ENCODE peak calls at places on chromosomes 4 and X, in ten cellular contexts. P is breast epithelium, Z is body of pancreas, H is transverse colon, B is H1, W is HCT116, F is heart left ventricle, E is vagina, K is thyroid gland, L is stomach. M is an unnamed sample. For H3K36me3, the result is how much of the 10 kb centered on the place peaks cover.

GRCh38 chr4:119646347-119647071 is 17.9 kb upstream of the PDE5A start:
- DNase-seq in P (peak), Z (peak), H (peak), B (no peak), W (no peak), F (peak), E (no peak), K (no peak), L (no peak), M (peak)

GRCh38 chr4:64781737-64782326 is 372.6 kb upstream of the TECRL start:
- DNase-seq in P (no peak), Z (no peak), H (no peak), B (no peak), W (no peak), F (no peak), E (no peak), K (no peak), L (no peak), M (no peak)

GRCh38 chrX:18984381-18985185 is 669 bp upstream of the PHKA2 start:
- DNase-seq in P (peak), Z (peak), H (peak), B (peak), W (peak), F (peak), E (no peak), K (peak), L (peak), M (peak)

GRCh38 chr4:175874290-175874689 is 62.2 kb upstream of the GPM6A start:
- DNase-seq in P (no peak), Z (no peak), H (no peak), B (no peak), W (no peak), F (no peak), E (no peak), K (no peak), L (no peak), M (no peak)

GRCh38 chr4:8704632-8705031 is 112.1 kb downstream of the CPZ start:
- DNase-seq in P (no peak), Z (peak), H (no peak), B (peak), W (no peak), F (no peak), E (no peak), K (no peak), L (no peak), M (no peak)

GRCh38 chr4:8346838-8347605 is 77.5 kb downstream of the HTRA3 start:
- DNase-seq in P (no peak), Z (no peak), H (peak), B (no peak), W (no peak), F (no peak), E (no peak), K (no peak), L (peak), M (no peak)

GRCh38 chrX:10681167-10681566 is 60.8 kb upstream of the MID1 start:
- DNase-seq in P (no peak), Z (no peak), H (no peak), B (no peak), W (no peak), F (no peak), E (no peak), K (peak), L (no peak), M (no peak)

GRCh38 chr4:11632488-11632887 is 203.8 kb upstream of the HS3ST1 start:
- DNase-seq in P (no peak), Z (no peak), H (no peak), B (no peak), W (peak), F (no peak), E (no peak), K (no peak), L (no peak), M (no peak)

GRCh38 chr4:26763649-26764048 is 97.0 kb upstream of the STIM2 start:
- DNase-seq in P (no peak), Z (no peak), H (no peak), B (no peak), W (no peak), F (no peak), E (no peak), K (no peak), L (no peak), M (no peak)

GRCh38 chr4:84782517-84782916 is 184.0 kb downstream of the WDFY3 start:
- DNase-seq in P (no peak), Z (no peak), H (no peak), B (no peak), W (no peak), F (no peak), E (no peak), K (no peak), L (no peak), M (no peak)
- H3K36me3 ChIP-seq in P (under half), Z (under half), H (half or more), B (under half), W (under half), F (under half), E (half or more), K (under half), L (under half), M (under half)

GRCh38 chr4:127624176-127624575 is 8.6 kb upstream of the INTU start:
- DNase-seq in P (no peak), Z (no peak), H (no peak), B (no peak), W (no peak), F (no peak), E (no peak), K (no peak), L (no peak), M (no peak)
- H3K27ac ChIP-seq in P (peak), Z (no peak), H (no peak), B (no peak), W (no peak), F (no peak), E (no peak), K (no peak), L (no peak), M (peak)

GRCh38 chrX:2495595-2495994 is 5.2 kb downstream of the DHRSX start:
- DNase-seq in P (no peak), Z (no peak), H (no peak), B (no peak), W (no peak), F (no peak), E (no peak), K (no peak), L (peak), M (no peak)
- TF ChIP-seq POLR2A in P (no peak), Z (no peak), H (no peak), B (no peak), W (no peak), F (no peak), E (no peak), K (no peak), L (no peak), M (no peak)

GRCh38 chr4:4422856-4423485 is 36.1 kb downstream of the NSG1 start:
- DNase-seq in P (no peak), Z (no peak), H (no peak), B (peak), W (no peak), F (no peak), E (peak), K (no peak), L (no peak), M (no peak)

GRCh38 chr4:4425696-4426095 is 38.8 kb downstream of the NSG1 start:
- DNase-seq in P (no peak), Z (no peak), H (no peak), B (no peak), W (no peak), F (peak), E (peak), K (no peak), L (no peak), M (no peak)

GRCh38 chr4:4423706-4424498 is 37.0 kb downstream of the NSG1 start:
- DNase-seq in P (no peak), Z (no peak), H (no peak), B (peak), W (no peak), F (no peak), E (peak), K (no peak), L (no peak), M (no peak)

GRCh38 chr4:4425119-4425690 is 38.3 kb downstream of the NSG1 start:
- DNase-seq in P (no peak), Z (no peak), H (no peak), B (no peak), W (no peak), F (no peak), E (peak), K (no peak), L (no peak), M (no peak)

DNA sequence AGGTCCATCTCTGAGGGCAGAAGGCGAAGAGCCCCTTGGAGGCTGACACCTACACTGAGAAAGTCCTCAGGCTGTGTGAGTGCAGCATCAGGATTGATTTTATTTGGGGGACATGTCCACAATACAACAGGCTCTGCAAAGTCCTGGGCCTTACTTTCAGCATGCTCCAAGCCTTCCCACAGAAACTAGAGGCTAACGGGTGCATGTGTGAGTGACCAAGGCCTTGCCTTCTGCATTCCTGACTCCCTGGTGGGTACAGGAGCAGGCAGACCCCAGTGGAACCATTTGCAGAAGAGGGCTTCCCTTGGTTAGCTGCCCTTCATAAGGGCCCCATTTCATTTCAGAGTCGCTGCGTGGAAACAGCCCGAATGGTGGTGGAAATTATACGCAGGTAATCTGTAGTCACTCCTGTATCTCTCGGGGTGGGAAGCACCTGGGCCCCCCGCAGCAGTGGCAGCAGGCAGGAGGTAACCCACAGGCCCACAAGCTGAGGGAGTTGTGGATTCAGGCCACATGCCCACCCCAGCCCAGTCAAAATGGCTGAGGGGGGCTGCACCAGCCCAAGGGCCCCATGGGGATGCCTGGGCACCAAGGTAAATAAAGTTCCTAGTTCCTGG is 37.7 kb downstream of the NSG1 start:
- DNase-seq in P (no peak), Z (no peak), H (no peak), B (peak), W (no peak), F (no peak), E (peak), K (no peak), L (no peak), M (no peak)
- H3K36me3 ChIP-seq in P (under half), Z (under half), H (under half), B (under half), W (under half), F (under half), E (under half), K (under half), L (under half), M (under half)

DNA sequence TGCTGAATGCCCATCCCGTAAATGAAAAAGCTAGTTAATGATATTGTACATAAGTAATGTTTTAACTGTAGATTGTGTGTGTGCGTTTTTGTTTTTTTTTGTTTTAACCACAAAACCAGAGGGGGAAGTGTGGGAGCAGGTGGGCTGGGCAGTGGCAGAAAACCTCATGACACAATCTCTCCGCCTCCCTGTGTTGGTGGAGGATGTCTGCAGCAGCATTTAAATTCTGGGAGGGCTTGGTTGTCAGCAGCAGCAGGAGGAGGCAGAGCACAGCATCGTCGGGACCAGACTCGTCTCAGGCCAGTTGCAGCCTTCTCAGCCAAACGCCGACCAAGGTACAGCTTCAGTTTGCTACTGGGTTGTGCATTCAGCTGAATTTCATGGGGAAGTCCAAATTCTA is at the start of gene SPP1:
- DNase-seq in P (no peak), Z (no peak), H (no peak), B (no peak), W (no peak), F (no peak), E (no peak), K (no peak), L (no peak), M (peak)
- H3K27ac ChIP-seq in P (peak), Z (peak), H (no peak), B (no peak), W (no peak), F (no peak), E (no peak), K (no peak), L (no peak), M (no peak)

GRCh38 chr4:103365285-103365684 is 167.1 kb upstream of the CENPE start:
- DNase-seq in P (no peak), Z (no peak), H (no peak), B (no peak), W (no peak), F (no peak), E (no peak), K (no peak), L (no peak), M (no peak)
- TF ChIP-seq POLR2A in P (no peak), Z (no peak), H (no peak), B (no peak), W (no peak), F (no peak), E (no peak), K (no peak), L (no peak), M (no peak)

DNA sequence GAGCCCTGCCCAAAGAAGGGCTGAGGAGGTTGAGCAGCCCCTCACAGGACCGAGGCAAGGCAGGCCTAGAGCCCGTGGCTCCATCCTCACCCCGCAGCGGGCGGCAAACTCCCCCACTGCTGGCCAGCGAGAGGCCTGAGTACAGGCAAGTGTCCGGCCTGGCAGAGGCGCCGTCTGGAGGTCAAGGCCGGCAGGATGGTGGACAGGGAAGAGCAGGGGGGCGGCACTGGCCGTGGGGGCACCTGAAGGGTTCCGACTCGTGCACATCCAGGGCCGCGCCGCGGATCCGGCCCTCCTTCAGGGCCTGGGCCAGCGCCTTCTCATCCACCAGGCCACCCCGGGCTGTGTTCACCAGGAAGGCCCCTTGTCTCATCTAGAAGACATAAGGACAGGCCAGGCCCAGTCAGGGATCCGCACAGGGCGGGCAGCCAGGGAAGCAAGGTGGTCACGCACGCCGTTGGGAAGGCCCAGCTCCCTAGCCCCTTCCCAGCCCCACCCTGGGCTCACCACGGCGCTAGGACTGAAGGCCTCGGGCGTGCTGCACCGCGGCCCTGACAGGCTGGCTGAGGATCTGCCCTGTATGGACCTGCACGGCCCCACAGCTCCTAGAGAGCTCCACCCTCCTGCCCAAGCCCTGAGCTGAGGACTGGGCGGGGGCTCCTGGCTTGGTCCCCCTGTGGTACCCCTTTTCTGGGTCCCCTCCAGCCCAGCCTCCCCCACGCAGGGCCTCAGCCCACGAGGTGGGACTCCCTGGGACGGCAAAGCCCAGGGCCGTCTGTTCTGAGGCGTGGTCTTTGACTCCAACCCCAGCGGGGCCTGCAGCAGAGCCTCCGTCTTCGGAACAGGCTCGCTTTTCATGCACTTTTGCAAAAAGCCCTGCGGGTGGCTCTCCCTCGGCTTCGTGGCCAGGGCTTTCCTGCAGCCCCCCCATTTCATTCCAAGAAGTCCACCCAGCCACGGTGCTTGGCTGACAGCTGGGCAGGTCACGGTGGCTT is 34.5 kb downstream of the CTBP1 start:
- DNase-seq in P (no peak), Z (no peak), H (no peak), B (no peak), W (no peak), F (no peak), E (no peak), K (no peak), L (no peak), M (peak)
- H3K36me3 ChIP-seq in P (under half), Z (under half), H (under half), B (under half), W (under half), F (under half), E (under half), K (under half), L (under half), M (under half)

GRCh38 chr4:3391422-3391821 is 50.3 kb upstream of the HGFAC start:
- DNase-seq in P (no peak), Z (no peak), H (no peak), B (peak), W (no peak), F (no peak), E (no peak), K (no peak), L (no peak), M (no peak)

GRCh38 chr4:3393171-3393570 is 48.6 kb upstream of the HGFAC start:
- DNase-seq in P (no peak), Z (no peak), H (no peak), B (peak), W (no peak), F (no peak), E (no peak), K (no peak), L (no peak), M (no peak)

GRCh38 chr4:3389186-3389878 is 52.4 kb upstream of the HGFAC start:
- DNase-seq in P (no peak), Z (no peak), H (no peak), B (peak), W (no peak), F (no peak), E (no peak), K (no peak), L (no peak), M (no peak)

GRCh38 chr4:3389879-3390840 is 51.6 kb upstream of the HGFAC start:
- DNase-seq in P (no peak), Z (no peak), H (no peak), B (peak), W (no peak), F (no peak), E (no peak), K (peak), L (no peak), M (no peak)

DNA sequence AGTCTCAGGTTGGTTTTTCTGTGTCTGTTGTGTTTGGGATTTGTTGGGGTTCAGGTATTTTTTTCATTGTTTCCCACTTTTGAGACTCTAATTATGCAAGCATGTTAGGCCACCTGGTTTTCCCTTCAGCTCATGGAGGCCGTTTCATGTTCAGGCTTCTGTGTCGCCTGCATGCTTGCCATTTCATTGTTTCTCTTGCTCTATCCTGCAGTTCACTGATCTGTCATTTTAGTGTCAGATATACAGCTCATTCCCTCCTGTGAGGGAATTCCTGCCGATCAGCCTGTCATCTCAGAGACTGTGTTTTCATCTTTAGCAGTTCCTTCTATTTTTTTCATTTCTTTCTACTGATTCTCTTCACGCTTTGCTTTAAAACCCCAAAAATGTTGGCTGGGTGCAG is 49.4 kb upstream of the HGFAC start:
- DNase-seq in P (no peak), Z (no peak), H (no peak), B (no peak), W (no peak), F (no peak), E (no peak), K (no peak), L (no peak), M (no peak)
- H3K27ac ChIP-seq in P (no peak), Z (no peak), H (no peak), B (no peak), W (no peak), F (no peak), E (no peak), K (no peak), L (no peak), M (no peak)

GRCh38 chr4:173169428-173170209 is 1.0 kb downstream of the GALNT7 start:
- DNase-seq in P (peak), Z (peak), H (peak), B (peak), W (no peak), F (peak), E (no peak), K (peak), L (peak), M (peak)
- TF ChIP-seq POLR2A in P (no peak), Z (peak), H (no peak), B (no peak), W (no peak), F (no peak), E (no peak), K (peak), L (no peak), M (no peak)

DNA sequence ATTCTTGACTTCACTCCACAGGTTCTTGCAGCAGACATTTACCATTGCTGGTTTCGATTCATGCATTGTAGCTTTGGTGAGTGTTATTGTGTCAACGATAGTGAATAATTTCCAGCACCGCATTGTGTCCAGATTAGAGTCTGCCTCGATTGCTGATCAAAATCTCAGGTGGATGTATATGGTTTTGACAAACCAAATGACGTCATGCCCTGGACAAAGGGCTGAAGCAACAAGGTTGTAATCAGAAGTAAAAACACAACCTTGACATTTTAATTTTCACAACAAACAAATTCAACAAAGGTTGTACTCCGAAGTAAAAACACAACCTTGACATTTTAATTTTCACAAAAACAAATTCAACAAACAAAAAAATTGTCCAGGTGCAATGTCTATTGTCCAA is 81.1 kb upstream of the WWC2 start:
- DNase-seq in P (no peak), Z (no peak), H (no peak), B (peak), W (no peak), F (no peak), E (no peak), K (no peak), L (no peak), M (no peak)
- H3K36me3 ChIP-seq in P (under half), Z (under half), H (under half), B (under half), W (under half), F (under half), E (under half), K (under half), L (under half), M (under half)